ENCODE peak calls at places on chromosomes 11 and 22, in nine cellular contexts. C is substantia nigra, H is psoas muscle, K is PC-9, Y is gastrocnemius medialis, G is sigmoid colon, P is HL-60, E is pancreas, L is upper lobe of left lung. Q is an unnamed sample.

GRCh38 chr22:21051145-21051835 is 5.5 kb downstream of the LRRC74B start:
- DNase-seq in G (no peak), K (no peak), P (no peak), E (no peak), H (no peak), C (no peak), Y (no peak), L (no peak), Q (no peak)

GRCh38 chr11:120601566-120601965 is 90.0 kb downstream of the GRIK4 start:
- DNase-seq in K (no peak), P (no peak), G (no peak), Y (no peak), L (no peak), H (no peak), E (no peak), C (no peak), Q (no peak)

GRCh38 chr11:43988040-43988793 is 45.8 kb downstream of the C11orf96 start:
- DNase-seq in L (no peak), Y (no peak), K (no peak), P (no peak), G (no peak), E (no peak), H (no peak), C (no peak), Q (no peak)

GRCh38 chr11:27904358-27905055 is 203.4 kb downstream of the KIF18A start:
- DNase-seq in Y (no peak), G (no peak), K (no peak), L (no peak), H (no peak), P (no peak), C (no peak), E (no peak), Q (no peak)

GRCh38 chr22:39039306-39040126 is 1.1 kb upstream of the APOBEC3F start:
- DNase-seq in Y (no peak), L (no peak), H (no peak), P (no peak), G (no peak), E (no peak), C (no peak), K (no peak), Q (no peak)

GRCh38 chr22:27133951-27134664 is 476.7 kb downstream of the MIAT start:
- DNase-seq in L (no peak), H (peak; percentile 57), C (no peak), E (no peak), P (no peak), G (peak; percentile 85), Y (peak; percentile 37), K (peak; percentile 45), Q (peak; percentile 70)

GRCh38 chr11:59560290-59560701 is 49.0 kb downstream of the OR4D9 start:
- DNase-seq in K (peak; percentile 75), P (no peak), G (peak; percentile 80), H (no peak), L (no peak), C (peak; percentile 59), Y (peak; percentile 56), E (peak; percentile 53), Q (peak; percentile 57)

GRCh38 chr11:62025429-62026105 is 58.1 kb upstream of the FTH1 start:
- DNase-seq in L (no peak), H (peak; percentile 44), E (peak; percentile 65), G (peak; percentile 85), K (peak; percentile 73), Y (peak; percentile 60), P (peak; percentile 100), C (peak; percentile 34), Q (peak; percentile 96)

GRCh38 chr11:61949169-61950034 is 749 bp upstream of the BEST1 start:
- DNase-seq in K (no peak), L (no peak), Y (peak; percentile 77), E (peak; percentile 66), C (peak; percentile 90), H (peak; percentile 76), P (no peak), G (peak; percentile 95), Q (no peak)

GRCh38 chr11:77278595-77279506 is 22.6 kb downstream of the GDPD4 start:
- DNase-seq in G (no peak), C (no peak), E (no peak), P (no peak), K (no peak), L (no peak), Y (no peak), H (no peak), Q (no peak)

GRCh38 chr11:3164138-3164539 is 971 bp downstream of the OSBPL5 start:
- DNase-seq in L (peak; percentile 72), Y (no peak), G (peak; percentile 71), P (no peak), K (no peak), C (no peak), H (peak; percentile 14), E (no peak), Q (no peak)

GRCh38 chr22:32127904-32128303 is 31.2 kb downstream of the C22orf42 start:
- DNase-seq in C (no peak), K (no peak), H (no peak), Y (no peak), L (peak; percentile 29), G (no peak), P (no peak), E (no peak), Q (no peak)

GRCh38 chr11:12249590-12250260 is 127.6 kb upstream of the PARVA start:
- DNase-seq in Y (no peak), P (no peak), G (peak; percentile 82), H (no peak), C (peak; percentile 80), L (no peak), E (peak; percentile 91), K (peak; percentile 74), Q (no peak)

GRCh38 chr22:44102856-44103255 is 77.9 kb upstream of the PARVG start:
- DNase-seq in L (no peak), G (peak; percentile 55), K (no peak), H (no peak), C (no peak), E (no peak), Y (no peak), P (no peak), Q (no peak)

GRCh38 chr11:64294665-64295289 is 3.7 kb downstream of the KCNK4 start:
- DNase-seq in G (no peak), Y (no peak), L (no peak), K (no peak), P (no peak), C (no peak), E (no peak), H (no peak), Q (no peak)

GRCh38 chr11:110196241-110196754 is 100.1 kb downstream of the RDX start:
- DNase-seq in E (no peak), Y (no peak), L (no peak), K (peak; percentile 57), H (no peak), C (no peak), G (no peak), P (no peak), Q (peak; percentile 75)

GRCh38 chr11:57266157-57266556 is 29.1 kb upstream of the APLNR start:
- DNase-seq in K (no peak), G (no peak), L (no peak), Y (no peak), H (no peak), E (no peak), P (no peak), C (no peak), Q (no peak)

GRCh38 chr11:45041556-45041955 is 90.9 kb upstream of the TP53I11 start:
- DNase-seq in C (peak; percentile 56), K (no peak), G (no peak), E (no peak), H (no peak), Y (no peak), L (no peak), P (no peak), Q (no peak)

GRCh38 chr11:62201376-62201775 is 7.1 kb upstream of the SCGB2A1 start:
- DNase-seq in C (no peak), Y (no peak), G (no peak), H (no peak), P (no peak), L (no peak), K (peak; percentile 23), E (no peak), Q (peak; percentile 6)

GRCh38 chr11:699116-699508 is 3.5 kb downstream of the TMEM80 start:
- DNase-seq in L (no peak), K (no peak), Y (peak; percentile 9), P (no peak), G (no peak), C (no peak), H (no peak), E (no peak), Q (no peak)

GRCh38 chr22:38353701-38354100 is 36.5 kb upstream of the CSNK1E start:
- DNase-seq in G (peak; percentile 64), K (no peak), P (no peak), L (no peak), E (no peak), Y (no peak), H (no peak), C (no peak), Q (no peak)

GRCh38 chr11:3835100-3835485 is 5.7 kb downstream of the RHOG start:
- DNase-seq in K (no peak), H (no peak), P (peak; percentile 70), E (no peak), L (no peak), C (no peak), G (no peak), Y (no peak), Q (no peak)

GRCh38 chr22:40394607-40395006 is 24.2 kb downstream of the SGSM3 start:
- DNase-seq in C (no peak), Y (no peak), P (no peak), G (no peak), E (no peak), H (no peak), L (no peak), K (no peak), Q (no peak)
- H3K27ac ChIP-seq in C (no peak overlapping the region), Y (no peak overlapping the region), P (no peak overlapping the region), G (no peak overlapping the region), E (no peak overlapping the region), H (no peak overlapping the region), L (no peak overlapping the region), K (no peak overlapping the region), Q (no peak overlapping the region)

GRCh38 chr11:85318573-85318972 is 308.6 kb downstream of the DLG2 start:
- DNase-seq in Y (no peak), G (no peak), E (no peak), P (peak; percentile 75), C (no peak), K (no peak), L (no peak), H (no peak), Q (no peak)
- H3K27ac ChIP-seq in Y (no peak overlapping the region), G (no peak overlapping the region), E (no peak overlapping the region), P (peak overlapping the region; percentile 86), C (no peak overlapping the region), K (no peak overlapping the region), L (no peak overlapping the region), H (no peak overlapping the region), Q (no peak overlapping the region)

DNA sequence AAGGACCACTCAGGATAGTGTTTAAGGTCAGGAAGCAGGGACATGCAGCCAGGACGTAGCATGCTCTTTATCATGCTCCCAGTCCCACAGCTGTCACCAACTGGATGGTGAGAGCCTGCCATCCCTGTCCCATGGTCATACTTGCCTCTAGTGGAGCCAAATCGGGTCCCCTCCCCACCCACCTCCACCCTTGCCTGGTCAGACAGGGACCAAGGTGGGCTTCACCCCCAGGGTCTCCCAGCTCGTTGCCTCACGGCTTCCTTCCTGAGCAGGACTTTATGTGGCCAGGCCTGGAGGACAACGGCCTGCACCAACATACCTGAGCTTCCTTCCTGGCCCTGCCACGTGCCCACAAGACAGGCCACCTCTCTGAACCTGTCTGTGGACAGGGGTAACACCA is 19.8 kb downstream of the A4GALT start:
- DNase-seq in P (no peak), C (no peak), L (no peak), E (no peak), Y (no peak), G (no peak), H (no peak), K (no peak), Q (no peak)
- H3K27ac ChIP-seq in P (no peak overlapping the region), C (no peak overlapping the region), L (no peak overlapping the region), E (no peak overlapping the region), Y (peak overlapping the region; percentile 87), G (peak overlapping the region; percentile 89), H (peak overlapping the region; percentile 4), K (no peak overlapping the region), Q (no peak overlapping the region)

GRCh38 chr22:19514831-19515565 is 9.2 kb downstream of the CLDN5 start:
- DNase-seq in K (no peak), C (no peak), G (no peak), H (no peak), Y (no peak), E (no peak), P (no peak), L (no peak), Q (peak; percentile 18)
- H3K27ac ChIP-seq in K (no peak overlapping the region), C (no peak overlapping the region), G (no peak overlapping the region), H (no peak overlapping the region), Y (no peak overlapping the region), E (no peak overlapping the region), P (no peak overlapping the region), L (no peak overlapping the region), Q (no peak overlapping the region)

Q was measured in epithelial cell of prostate.